ENCODE peak calls at places on chromosomes 5 and 9, in ten cellular contexts. One of them, this sample, is unnamed. For H3K36me3, the result is how much of the 10 kb centered on the place peaks cover.

GRCh38 chr5:117657591-117657990 is 1083.0 kb upstream of the SEMA6A start:
- DNase-seq in uterus: no peak
- DNase-seq in colonic mucosa: no peak
- DNase-seq in CD4-positive, alpha-beta memory T cell: no peak
- DNase-seq in effector memory CD4-positive, alpha-beta T cell: no peak
- DNase-seq in BJ: no peak
- DNase-seq in brain microvascular endothelial cell: no peak
- DNase-seq in astrocyte: no peak
- DNase-seq in adrenal gland: no peak
- DNase-seq in SK-N-MC: no peak
- DNase-seq in this sample: no peak

GRCh38 chr9:83444110-83444509 is 94.1 kb downstream of the FRMD3 start:
- DNase-seq in effector memory CD4-positive, alpha-beta T cell: no peak
- DNase-seq in astrocyte: no peak
- DNase-seq in BJ: no peak
- DNase-seq in brain microvascular endothelial cell: no peak
- DNase-seq in colonic mucosa: no peak
- DNase-seq in CD4-positive, alpha-beta memory T cell: no peak
- DNase-seq in adrenal gland: peak
- DNase-seq in uterus: peak
- DNase-seq in SK-N-MC: no peak
- DNase-seq in this sample: no peak

GRCh38 chr5:148991606-148992005 is 71.3 kb downstream of the SH3TC2 start:
- DNase-seq in CD4-positive, alpha-beta memory T cell: no peak
- DNase-seq in BJ: no peak
- DNase-seq in adrenal gland: no peak
- DNase-seq in effector memory CD4-positive, alpha-beta T cell: no peak
- DNase-seq in SK-N-MC: no peak
- DNase-seq in astrocyte: no peak
- DNase-seq in colonic mucosa: no peak
- DNase-seq in brain microvascular endothelial cell: no peak
- DNase-seq in uterus: no peak
- DNase-seq in this sample: no peak

GRCh38 chr5:146753618-146754123 is 124.9 kb downstream of the PPP2R2B start:
- DNase-seq in BJ: no peak
- DNase-seq in brain microvascular endothelial cell: no peak
- DNase-seq in uterus: no peak
- DNase-seq in SK-N-MC: no peak
- DNase-seq in CD4-positive, alpha-beta memory T cell: peak
- DNase-seq in adrenal gland: no peak
- DNase-seq in effector memory CD4-positive, alpha-beta T cell: no peak
- DNase-seq in colonic mucosa: no peak
- DNase-seq in astrocyte: no peak
- DNase-seq in this sample: no peak

GRCh38 chr9:125401317-125401716 is 139.7 kb downstream of the GAPVD1 start:
- DNase-seq in adrenal gland: no peak
- DNase-seq in CD4-positive, alpha-beta memory T cell: no peak
- DNase-seq in effector memory CD4-positive, alpha-beta T cell: no peak
- DNase-seq in astrocyte: no peak
- DNase-seq in brain microvascular endothelial cell: no peak
- DNase-seq in uterus: no peak
- DNase-seq in BJ: no peak
- DNase-seq in SK-N-MC: no peak
- DNase-seq in colonic mucosa: no peak
- DNase-seq in this sample: peak

GRCh38 chr9:90058364-90058763 is 453.6 kb downstream of the GADD45G start:
- DNase-seq in CD4-positive, alpha-beta memory T cell: no peak
- DNase-seq in SK-N-MC: no peak
- DNase-seq in BJ: no peak
- DNase-seq in colonic mucosa: peak
- DNase-seq in astrocyte: no peak
- DNase-seq in brain microvascular endothelial cell: no peak
- DNase-seq in uterus: no peak
- DNase-seq in effector memory CD4-positive, alpha-beta T cell: no peak
- DNase-seq in adrenal gland: no peak
- DNase-seq in this sample: no peak

GRCh38 chr9:123973590-123974223 is 37.9 kb upstream of the LHX2 start:
- DNase-seq in astrocyte: no peak
- DNase-seq in colonic mucosa: no peak
- DNase-seq in uterus: no peak
- DNase-seq in adrenal gland: no peak
- DNase-seq in BJ: no peak
- DNase-seq in SK-N-MC: no peak
- DNase-seq in CD4-positive, alpha-beta memory T cell: no peak
- DNase-seq in effector memory CD4-positive, alpha-beta T cell: no peak
- DNase-seq in brain microvascular endothelial cell: no peak
- DNase-seq in this sample: no peak

GRCh38 chr5:156121834-156122386 is 205.1 kb upstream of the SGCD start:
- DNase-seq in adrenal gland: no peak
- DNase-seq in BJ: no peak
- DNase-seq in effector memory CD4-positive, alpha-beta T cell: no peak
- DNase-seq in brain microvascular endothelial cell: no peak
- DNase-seq in colonic mucosa: no peak
- DNase-seq in uterus: no peak
- DNase-seq in SK-N-MC: no peak
- DNase-seq in CD4-positive, alpha-beta memory T cell: no peak
- DNase-seq in astrocyte: peak
- DNase-seq in this sample: no peak

GRCh38 chr9:10479172-10479571 is 133.6 kb downstream of the PTPRD start:
- DNase-seq in brain microvascular endothelial cell: peak
- DNase-seq in astrocyte: no peak
- DNase-seq in CD4-positive, alpha-beta memory T cell: no peak
- DNase-seq in uterus: no peak
- DNase-seq in BJ: no peak
- DNase-seq in effector memory CD4-positive, alpha-beta T cell: no peak
- DNase-seq in adrenal gland: no peak
- DNase-seq in SK-N-MC: no peak
- DNase-seq in colonic mucosa: no peak
- DNase-seq in this sample: peak

GRCh38 chr5:180323929-180324632 is 29.1 kb downstream of the GFPT2 start:
- DNase-seq in uterus: no peak
- DNase-seq in astrocyte: peak
- DNase-seq in effector memory CD4-positive, alpha-beta T cell: no peak
- DNase-seq in SK-N-MC: no peak
- DNase-seq in CD4-positive, alpha-beta memory T cell: no peak
- DNase-seq in colonic mucosa: no peak
- DNase-seq in BJ: no peak
- DNase-seq in adrenal gland: no peak
- DNase-seq in brain microvascular endothelial cell: peak
- DNase-seq in this sample: peak

GRCh38 chr9:18520395-18520794 is 46.4 kb downstream of the ADAMTSL1 start:
- DNase-seq in adrenal gland: peak
- DNase-seq in uterus: no peak
- DNase-seq in CD4-positive, alpha-beta memory T cell: no peak
- DNase-seq in brain microvascular endothelial cell: no peak
- DNase-seq in SK-N-MC: no peak
- DNase-seq in colonic mucosa: no peak
- DNase-seq in astrocyte: peak
- DNase-seq in BJ: no peak
- DNase-seq in effector memory CD4-positive, alpha-beta T cell: no peak
- DNase-seq in this sample: no peak

GRCh38 chr9:6106576-6107339 is 91.3 kb upstream of the RANBP6 start:
- DNase-seq in brain microvascular endothelial cell: peak
- DNase-seq in effector memory CD4-positive, alpha-beta T cell: no peak
- DNase-seq in adrenal gland: peak
- DNase-seq in colonic mucosa: no peak
- DNase-seq in CD4-positive, alpha-beta memory T cell: no peak
- DNase-seq in SK-N-MC: peak
- DNase-seq in astrocyte: no peak
- DNase-seq in uterus: no peak
- DNase-seq in BJ: no peak
- DNase-seq in this sample: peak

GRCh38 chr5:35146386-35146785 is 83.9 kb downstream of the PRLR start:
- DNase-seq in uterus: no peak
- DNase-seq in BJ: no peak
- DNase-seq in colonic mucosa: no peak
- DNase-seq in adrenal gland: no peak
- DNase-seq in effector memory CD4-positive, alpha-beta T cell: no peak
- DNase-seq in CD4-positive, alpha-beta memory T cell: no peak
- DNase-seq in SK-N-MC: no peak
- DNase-seq in brain microvascular endothelial cell: no peak
- DNase-seq in astrocyte: no peak
- DNase-seq in this sample: no peak

GRCh38 chr5:144032375-144032774 is 138.1 kb downstream of the YIPF5 start:
- DNase-seq in colonic mucosa: no peak
- DNase-seq in brain microvascular endothelial cell: no peak
- DNase-seq in adrenal gland: no peak
- DNase-seq in CD4-positive, alpha-beta memory T cell: no peak
- DNase-seq in BJ: no peak
- DNase-seq in SK-N-MC: no peak
- DNase-seq in astrocyte: no peak
- DNase-seq in effector memory CD4-positive, alpha-beta T cell: no peak
- DNase-seq in uterus: no peak
- DNase-seq in this sample: no peak

GRCh38 chr9:16689352-16689938 is 181.0 kb downstream of the BNC2 start:
- DNase-seq in effector memory CD4-positive, alpha-beta T cell: no peak
- DNase-seq in brain microvascular endothelial cell: peak
- DNase-seq in astrocyte: peak
- DNase-seq in adrenal gland: peak
- DNase-seq in SK-N-MC: no peak
- DNase-seq in uterus: no peak
- DNase-seq in BJ: no peak
- DNase-seq in colonic mucosa: no peak
- DNase-seq in CD4-positive, alpha-beta memory T cell: no peak
- DNase-seq in this sample: no peak

DNA sequence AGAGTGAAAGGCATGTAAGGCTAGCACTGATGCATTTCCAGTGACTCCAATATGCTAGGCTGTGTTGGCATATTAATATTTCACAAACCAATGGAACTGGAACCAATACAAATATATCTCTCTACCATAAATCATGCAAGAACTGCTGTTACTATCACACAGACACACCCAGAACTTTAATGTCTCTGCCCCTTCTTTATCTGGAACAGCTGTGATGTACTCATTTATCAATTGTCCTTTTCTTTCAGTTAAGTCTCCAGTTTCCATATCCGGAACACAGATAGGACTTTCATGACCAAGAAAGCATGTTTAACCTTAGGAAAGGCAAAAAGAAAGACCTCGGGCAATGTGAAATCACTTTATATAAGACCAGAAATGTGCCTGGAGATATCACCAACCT is 70.3 kb downstream of the SPTLC1 start:
- DNase-seq in CD4-positive, alpha-beta memory T cell: no peak
- DNase-seq in uterus: no peak
- DNase-seq in BJ: no peak
- DNase-seq in brain microvascular endothelial cell: no peak
- DNase-seq in astrocyte: no peak
- DNase-seq in colonic mucosa: no peak
- DNase-seq in SK-N-MC: no peak
- DNase-seq in effector memory CD4-positive, alpha-beta T cell: no peak
- DNase-seq in adrenal gland: no peak
- DNase-seq in this sample: no peak
- H3K36me3 ChIP-seq in CD4-positive, alpha-beta memory T cell: half or more
- H3K36me3 ChIP-seq in uterus: under half
- H3K36me3 ChIP-seq in BJ: under half
- H3K36me3 ChIP-seq in brain microvascular endothelial cell: under half
- H3K36me3 ChIP-seq in astrocyte: under half
- H3K36me3 ChIP-seq in colonic mucosa: under half
- H3K36me3 ChIP-seq in SK-N-MC: half or more
- H3K36me3 ChIP-seq in effector memory CD4-positive, alpha-beta T cell: half or more
- H3K36me3 ChIP-seq in adrenal gland: under half
- H3K36me3 ChIP-seq in this sample: under half

DNA sequence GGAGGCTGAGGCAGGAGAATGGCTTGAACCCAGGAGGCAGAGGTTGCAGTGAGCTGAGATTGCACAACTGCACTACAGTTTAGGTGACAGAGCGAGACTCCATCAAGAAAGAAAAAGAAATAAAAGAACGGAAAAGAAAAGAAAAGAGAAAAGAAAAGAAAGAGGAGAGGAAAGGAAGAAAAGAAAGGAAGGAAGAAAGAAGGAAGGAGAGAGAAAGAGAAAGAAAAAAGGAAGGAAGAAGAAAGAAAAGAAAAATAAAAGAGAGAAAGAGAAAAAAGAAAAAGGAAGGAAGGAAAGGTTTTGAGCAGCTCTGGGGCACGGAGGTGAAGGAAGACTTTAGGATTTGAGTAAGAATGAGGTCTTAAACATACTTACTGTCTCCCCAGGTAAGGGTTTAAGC is 18.4 kb downstream of the TLN1 start:
- DNase-seq in adrenal gland: no peak
- DNase-seq in uterus: no peak
- DNase-seq in BJ: no peak
- DNase-seq in SK-N-MC: no peak
- DNase-seq in effector memory CD4-positive, alpha-beta T cell: no peak
- DNase-seq in brain microvascular endothelial cell: no peak
- DNase-seq in CD4-positive, alpha-beta memory T cell: no peak
- DNase-seq in astrocyte: no peak
- DNase-seq in colonic mucosa: no peak
- DNase-seq in this sample: no peak
- H3K36me3 ChIP-seq in adrenal gland: half or more
- H3K36me3 ChIP-seq in uterus: under half
- H3K36me3 ChIP-seq in BJ: half or more
- H3K36me3 ChIP-seq in SK-N-MC: half or more
- H3K36me3 ChIP-seq in effector memory CD4-positive, alpha-beta T cell: half or more
- H3K36me3 ChIP-seq in brain microvascular endothelial cell: half or more
- H3K36me3 ChIP-seq in CD4-positive, alpha-beta memory T cell: half or more
- H3K36me3 ChIP-seq in astrocyte: half or more
- H3K36me3 ChIP-seq in colonic mucosa: under half
- H3K36me3 ChIP-seq in this sample: half or more

DNA sequence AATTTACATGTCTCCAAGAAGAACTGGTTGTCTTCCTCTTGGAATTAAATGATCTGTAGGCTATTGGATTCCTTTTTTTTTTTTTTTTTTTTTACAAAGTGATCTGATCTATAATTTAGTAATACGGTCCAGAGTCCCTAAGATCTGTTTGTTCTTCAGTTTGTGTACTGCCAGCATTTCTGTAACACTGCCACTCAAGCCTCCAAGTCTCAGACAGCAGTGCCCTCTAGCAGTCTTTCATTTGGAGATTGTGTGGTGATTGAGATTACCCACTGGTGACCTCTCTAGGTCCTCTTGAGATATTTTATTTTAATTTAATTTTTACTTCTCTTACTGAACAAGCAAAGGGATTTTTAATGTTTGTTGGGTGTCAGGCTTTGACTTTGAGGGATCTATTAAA is 40.8 kb downstream of the NDFIP1 start:
- DNase-seq in astrocyte: no peak
- DNase-seq in SK-N-MC: no peak
- DNase-seq in effector memory CD4-positive, alpha-beta T cell: no peak
- DNase-seq in CD4-positive, alpha-beta memory T cell: no peak
- DNase-seq in uterus: no peak
- DNase-seq in brain microvascular endothelial cell: no peak
- DNase-seq in colonic mucosa: no peak
- DNase-seq in BJ: no peak
- DNase-seq in adrenal gland: no peak
- DNase-seq in this sample: no peak
- H3K36me3 ChIP-seq in astrocyte: under half
- H3K36me3 ChIP-seq in SK-N-MC: under half
- H3K36me3 ChIP-seq in effector memory CD4-positive, alpha-beta T cell: half or more
- H3K36me3 ChIP-seq in CD4-positive, alpha-beta memory T cell: half or more
- H3K36me3 ChIP-seq in uterus: under half
- H3K36me3 ChIP-seq in brain microvascular endothelial cell: under half
- H3K36me3 ChIP-seq in colonic mucosa: under half
- H3K36me3 ChIP-seq in BJ: under half
- H3K36me3 ChIP-seq in adrenal gland: half or more
- H3K36me3 ChIP-seq in this sample: under half

DNA sequence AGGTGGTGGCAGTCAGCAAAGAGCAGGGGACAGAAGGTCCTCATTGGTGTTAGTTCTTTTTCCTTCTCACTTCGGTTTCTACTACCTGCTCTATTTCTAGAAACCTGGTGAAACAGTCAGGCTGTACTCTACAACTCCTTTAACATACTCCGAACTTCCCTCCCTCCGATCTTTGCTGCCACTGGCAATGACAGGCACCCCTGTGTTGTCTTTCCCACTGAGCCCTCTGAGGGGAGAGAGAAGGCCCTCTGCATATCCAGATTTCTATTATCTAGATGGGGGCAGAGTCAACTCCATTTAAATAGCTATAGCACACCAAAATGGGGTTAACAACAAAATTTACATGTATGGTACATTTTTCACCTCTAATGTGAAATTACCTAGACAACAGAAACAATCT is 123.7 kb downstream of the CDK5RAP2 start:
- DNase-seq in astrocyte: no peak
- DNase-seq in CD4-positive, alpha-beta memory T cell: no peak
- DNase-seq in uterus: no peak
- DNase-seq in effector memory CD4-positive, alpha-beta T cell: no peak
- DNase-seq in SK-N-MC: no peak
- DNase-seq in brain microvascular endothelial cell: no peak
- DNase-seq in adrenal gland: no peak
- DNase-seq in BJ: no peak
- DNase-seq in colonic mucosa: no peak
- DNase-seq in this sample: peak
- H3K36me3 ChIP-seq in astrocyte: under half
- H3K36me3 ChIP-seq in CD4-positive, alpha-beta memory T cell: under half
- H3K36me3 ChIP-seq in uterus: under half
- H3K36me3 ChIP-seq in effector memory CD4-positive, alpha-beta T cell: under half
- H3K36me3 ChIP-seq in SK-N-MC: under half
- H3K36me3 ChIP-seq in brain microvascular endothelial cell: under half
- H3K36me3 ChIP-seq in adrenal gland: under half
- H3K36me3 ChIP-seq in BJ: under half
- H3K36me3 ChIP-seq in colonic mucosa: under half
- H3K36me3 ChIP-seq in this sample: under half

This sample was measured in H7.